ENCODE peak calls at places on chromosomes 4 and X, in ten cellular contexts. One of them, this sample, is unnamed.

GRCh38 chr4:41145571-41146078 is 68.7 kb downstream of the APBB2 start:
- DNase-seq in spleen: no peak
- DNase-seq in suprapubic skin: no peak
- DNase-seq in left ventricle myocardium inferior: no peak
- DNase-seq in stomach: no peak
- DNase-seq in breast epithelium: no peak
- DNase-seq in dorsolateral prefrontal cortex: no peak
- DNase-seq in body of pancreas: no peak
- DNase-seq in GM12865: peak; percentile 68
- DNase-seq in ovary: no peak
- DNase-seq in this sample: peak; percentile 55

GRCh38 chr4:95267081-95267480 is 281.7 kb downstream of the UNC5C start:
- DNase-seq in spleen: no peak
- DNase-seq in dorsolateral prefrontal cortex: no peak
- DNase-seq in stomach: no peak
- DNase-seq in suprapubic skin: no peak
- DNase-seq in GM12865: no peak
- DNase-seq in breast epithelium: no peak
- DNase-seq in ovary: no peak
- DNase-seq in left ventricle myocardium inferior: no peak
- DNase-seq in body of pancreas: no peak
- DNase-seq in this sample: no peak

GRCh38 chr4:141391771-141392170 is 171.1 kb downstream of the ZNF330 start:
- DNase-seq in body of pancreas: no peak
- DNase-seq in suprapubic skin: no peak
- DNase-seq in left ventricle myocardium inferior: no peak
- DNase-seq in ovary: no peak
- DNase-seq in GM12865: no peak
- DNase-seq in dorsolateral prefrontal cortex: no peak
- DNase-seq in spleen: no peak
- DNase-seq in stomach: no peak
- DNase-seq in breast epithelium: no peak
- DNase-seq in this sample: no peak

GRCh38 chrX:72201836-72202536 is 20.4 kb downstream of the PIN4 start:
- DNase-seq in body of pancreas: no peak
- DNase-seq in spleen: no peak
- DNase-seq in suprapubic skin: no peak
- DNase-seq in stomach: no peak
- DNase-seq in ovary: no peak
- DNase-seq in left ventricle myocardium inferior: no peak
- DNase-seq in GM12865: no peak
- DNase-seq in dorsolateral prefrontal cortex: no peak
- DNase-seq in breast epithelium: no peak
- DNase-seq in this sample: no peak

GRCh38 chrX:8272846-8273245 is 101.8 kb upstream of the VCX2 start:
- DNase-seq in ovary: no peak
- DNase-seq in suprapubic skin: no peak
- DNase-seq in breast epithelium: no peak
- DNase-seq in body of pancreas: no peak
- DNase-seq in GM12865: no peak
- DNase-seq in dorsolateral prefrontal cortex: no peak
- DNase-seq in spleen: no peak
- DNase-seq in left ventricle myocardium inferior: no peak
- DNase-seq in stomach: no peak
- DNase-seq in this sample: no peak

GRCh38 chr4:153661215-153661822 is 22.8 kb upstream of the TLR2 start:
- DNase-seq in body of pancreas: no peak
- DNase-seq in spleen: no peak
- DNase-seq in ovary: no peak
- DNase-seq in dorsolateral prefrontal cortex: no peak
- DNase-seq in stomach: no peak
- DNase-seq in left ventricle myocardium inferior: no peak
- DNase-seq in suprapubic skin: no peak
- DNase-seq in GM12865: no peak
- DNase-seq in breast epithelium: no peak
- DNase-seq in this sample: no peak

GRCh38 chr4:72744103-72744725 is 175.2 kb upstream of the ADAMTS3 start:
- DNase-seq in dorsolateral prefrontal cortex: no peak
- DNase-seq in body of pancreas: no peak
- DNase-seq in breast epithelium: no peak
- DNase-seq in spleen: no peak
- DNase-seq in suprapubic skin: no peak
- DNase-seq in GM12865: no peak
- DNase-seq in left ventricle myocardium inferior: no peak
- DNase-seq in ovary: no peak
- DNase-seq in stomach: no peak
- DNase-seq in this sample: no peak

GRCh38 chrX:120358687-120359086 is 3.2 kb upstream of the ATP1B4 start:
- DNase-seq in stomach: no peak
- DNase-seq in breast epithelium: no peak
- DNase-seq in suprapubic skin: no peak
- DNase-seq in body of pancreas: no peak
- DNase-seq in dorsolateral prefrontal cortex: no peak
- DNase-seq in spleen: no peak
- DNase-seq in left ventricle myocardium inferior: no peak
- DNase-seq in GM12865: no peak
- DNase-seq in ovary: no peak
- DNase-seq in this sample: no peak

GRCh38 chrX:108162265-108162664 is 70.7 kb downstream of the ATG4A start:
- DNase-seq in dorsolateral prefrontal cortex: no peak
- DNase-seq in suprapubic skin: no peak
- DNase-seq in body of pancreas: no peak
- DNase-seq in breast epithelium: no peak
- DNase-seq in ovary: no peak
- DNase-seq in left ventricle myocardium inferior: no peak
- DNase-seq in GM12865: no peak
- DNase-seq in stomach: no peak
- DNase-seq in spleen: no peak
- DNase-seq in this sample: no peak

GRCh38 chrX:108167211-108167872 is 75.8 kb downstream of the ATG4A start:
- DNase-seq in suprapubic skin: no peak
- DNase-seq in stomach: no peak
- DNase-seq in body of pancreas: no peak
- DNase-seq in spleen: no peak
- DNase-seq in ovary: no peak
- DNase-seq in GM12865: no peak
- DNase-seq in dorsolateral prefrontal cortex: no peak
- DNase-seq in left ventricle myocardium inferior: no peak
- DNase-seq in breast epithelium: no peak
- DNase-seq in this sample: no peak

GRCh38 chrX:108163333-108164082 is 71.9 kb downstream of the ATG4A start:
- DNase-seq in left ventricle myocardium inferior: no peak
- DNase-seq in breast epithelium: no peak
- DNase-seq in body of pancreas: no peak
- DNase-seq in spleen: no peak
- DNase-seq in ovary: no peak
- DNase-seq in suprapubic skin: no peak
- DNase-seq in GM12865: no peak
- DNase-seq in dorsolateral prefrontal cortex: no peak
- DNase-seq in stomach: no peak
- DNase-seq in this sample: no peak

GRCh38 chrX:108168961-108169740 is 77.6 kb downstream of the ATG4A start:
- DNase-seq in body of pancreas: no peak
- DNase-seq in breast epithelium: no peak
- DNase-seq in left ventricle myocardium inferior: no peak
- DNase-seq in suprapubic skin: no peak
- DNase-seq in ovary: no peak
- DNase-seq in GM12865: no peak
- DNase-seq in dorsolateral prefrontal cortex: no peak
- DNase-seq in stomach: no peak
- DNase-seq in spleen: no peak
- DNase-seq in this sample: no peak

DNA sequence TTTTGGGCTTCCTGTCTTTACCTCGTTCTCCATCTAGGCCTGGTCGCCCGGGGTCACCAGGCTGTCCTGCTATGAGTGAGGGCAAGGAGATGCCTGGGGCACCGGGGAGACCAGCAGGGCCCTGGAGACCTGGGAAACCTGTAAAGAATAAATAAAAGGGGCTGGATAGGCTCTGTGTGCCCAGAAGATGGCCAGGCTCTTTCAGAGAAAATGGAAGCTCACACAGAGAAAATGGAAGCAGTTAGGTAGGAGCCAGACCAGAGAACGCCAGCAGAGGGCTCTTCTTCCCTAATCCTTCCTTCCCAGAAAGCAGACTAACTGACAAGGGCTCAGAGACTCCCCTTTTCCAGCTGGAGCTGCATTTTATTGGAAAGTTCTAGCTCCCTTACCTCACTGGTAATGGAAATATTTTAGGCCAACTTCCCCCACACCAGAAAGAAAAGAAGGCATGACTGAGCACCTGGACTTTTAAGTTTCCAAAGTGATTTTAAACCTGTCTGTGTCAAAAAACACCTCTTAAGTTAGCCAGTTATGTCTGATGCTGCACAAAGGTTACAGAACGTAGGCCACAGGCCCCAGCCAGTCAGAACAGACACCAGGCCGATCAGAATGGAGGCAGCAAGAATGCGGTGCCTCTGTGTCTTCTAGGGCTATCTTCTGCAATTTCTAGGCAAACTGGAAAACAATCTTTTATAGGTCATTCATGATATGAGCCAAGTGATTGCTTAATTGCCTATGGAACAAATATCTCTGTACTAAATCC is 74.0 kb downstream of the ATG4A start:
- DNase-seq in GM12865: peak; percentile 0
- DNase-seq in left ventricle myocardium inferior: no peak
- DNase-seq in suprapubic skin: no peak
- DNase-seq in dorsolateral prefrontal cortex: no peak
- DNase-seq in stomach: peak; percentile 32
- DNase-seq in ovary: no peak
- DNase-seq in body of pancreas: no peak
- DNase-seq in spleen: no peak
- DNase-seq in breast epithelium: no peak
- DNase-seq in this sample: no peak
- TF ChIP-seq CTCF in GM12865: no peak
- TF ChIP-seq CTCF in left ventricle myocardium inferior: peak; percentile 36
- TF ChIP-seq CTCF in suprapubic skin: no peak
- TF ChIP-seq CTCF in dorsolateral prefrontal cortex: peak; percentile 42
- TF ChIP-seq CTCF in stomach: peak; percentile 28
- TF ChIP-seq CTCF in ovary: no peak
- TF ChIP-seq CTCF in body of pancreas: no peak
- TF ChIP-seq CTCF in spleen: no peak
- TF ChIP-seq CTCF in breast epithelium: no peak
- TF ChIP-seq CTCF in this sample: peak; percentile 48

GRCh38 chr4:15651682-15652081 is 3.5 kb downstream of the FBXL5 start:
- DNase-seq in GM12865: peak; percentile 15
- DNase-seq in breast epithelium: no peak
- DNase-seq in spleen: no peak
- DNase-seq in dorsolateral prefrontal cortex: no peak
- DNase-seq in left ventricle myocardium inferior: no peak
- DNase-seq in body of pancreas: no peak
- DNase-seq in suprapubic skin: no peak
- DNase-seq in ovary: no peak
- DNase-seq in stomach: no peak
- DNase-seq in this sample: no peak

GRCh38 chr4:15653430-15653829 is 1.7 kb downstream of the FBXL5 start:
- DNase-seq in ovary: no peak
- DNase-seq in dorsolateral prefrontal cortex: no peak
- DNase-seq in spleen: no peak
- DNase-seq in stomach: no peak
- DNase-seq in suprapubic skin: no peak
- DNase-seq in breast epithelium: no peak
- DNase-seq in GM12865: no peak
- DNase-seq in left ventricle myocardium inferior: no peak
- DNase-seq in body of pancreas: no peak
- DNase-seq in this sample: no peak

GRCh38 chr4:15653864-15654391 is 1.2 kb downstream of the FBXL5 start:
- DNase-seq in ovary: no peak
- DNase-seq in spleen: no peak
- DNase-seq in dorsolateral prefrontal cortex: no peak
- DNase-seq in left ventricle myocardium inferior: no peak
- DNase-seq in suprapubic skin: no peak
- DNase-seq in stomach: no peak
- DNase-seq in body of pancreas: no peak
- DNase-seq in GM12865: peak; percentile 69
- DNase-seq in breast epithelium: no peak
- DNase-seq in this sample: no peak

GRCh38 chr4:15649914-15650545 is 5.1 kb downstream of the FBXL5 start:
- DNase-seq in ovary: no peak
- DNase-seq in GM12865: peak; percentile 74
- DNase-seq in breast epithelium: no peak
- DNase-seq in suprapubic skin: no peak
- DNase-seq in body of pancreas: peak; percentile 33
- DNase-seq in stomach: no peak
- DNase-seq in left ventricle myocardium inferior: no peak
- DNase-seq in dorsolateral prefrontal cortex: no peak
- DNase-seq in spleen: no peak
- DNase-seq in this sample: no peak

GRCh38 chr4:15652191-15652590 is 3.0 kb downstream of the FBXL5 start:
- DNase-seq in breast epithelium: no peak
- DNase-seq in ovary: no peak
- DNase-seq in GM12865: no peak
- DNase-seq in dorsolateral prefrontal cortex: no peak
- DNase-seq in spleen: no peak
- DNase-seq in body of pancreas: no peak
- DNase-seq in stomach: no peak
- DNase-seq in left ventricle myocardium inferior: no peak
- DNase-seq in suprapubic skin: no peak
- DNase-seq in this sample: no peak
- H3K4me3 ChIP-seq in breast epithelium: peak overlapping the region; percentile 94
- H3K4me3 ChIP-seq in ovary: no peak overlapping the region
- H3K4me3 ChIP-seq in GM12865: peak overlapping the region; percentile 11
- H3K4me3 ChIP-seq in dorsolateral prefrontal cortex: peak overlapping the region; percentile 88
- H3K4me3 ChIP-seq in spleen: no peak overlapping the region
- H3K4me3 ChIP-seq in body of pancreas: no peak overlapping the region
- H3K4me3 ChIP-seq in stomach: peak overlapping the region; percentile 79
- H3K4me3 ChIP-seq in left ventricle myocardium inferior: peak overlapping the region; percentile 82
- H3K4me3 ChIP-seq in suprapubic skin: no peak overlapping the region
- H3K4me3 ChIP-seq in this sample: no peak overlapping the region

GRCh38 chr4:62531731-62532130 is 1331.6 kb downstream of the ADGRL3 start:
- DNase-seq in suprapubic skin: no peak
- DNase-seq in spleen: no peak
- DNase-seq in stomach: no peak
- DNase-seq in dorsolateral prefrontal cortex: no peak
- DNase-seq in breast epithelium: no peak
- DNase-seq in GM12865: peak; percentile 0
- DNase-seq in left ventricle myocardium inferior: no peak
- DNase-seq in body of pancreas: no peak
- DNase-seq in ovary: no peak
- DNase-seq in this sample: no peak
- TF ChIP-seq CTCF in suprapubic skin: no peak
- TF ChIP-seq CTCF in spleen: no peak
- TF ChIP-seq CTCF in stomach: no peak
- TF ChIP-seq CTCF in dorsolateral prefrontal cortex: no peak
- TF ChIP-seq CTCF in breast epithelium: no peak
- TF ChIP-seq CTCF in GM12865: no peak
- TF ChIP-seq CTCF in left ventricle myocardium inferior: no peak
- TF ChIP-seq CTCF in body of pancreas: no peak
- TF ChIP-seq CTCF in ovary: no peak
- TF ChIP-seq CTCF in this sample: no peak

GRCh38 chr4:112377127-112377635 is 80.0 kb downstream of the ALPK1 start:
- DNase-seq in breast epithelium: no peak
- DNase-seq in body of pancreas: no peak
- DNase-seq in left ventricle myocardium inferior: no peak
- DNase-seq in stomach: no peak
- DNase-seq in dorsolateral prefrontal cortex: no peak
- DNase-seq in ovary: no peak
- DNase-seq in spleen: no peak
- DNase-seq in suprapubic skin: no peak
- DNase-seq in GM12865: peak; percentile 9
- DNase-seq in this sample: no peak

GRCh38 chr4:112377701-112378620 is 80.8 kb downstream of the ALPK1 start:
- DNase-seq in ovary: no peak
- DNase-seq in suprapubic skin: no peak
- DNase-seq in stomach: no peak
- DNase-seq in left ventricle myocardium inferior: no peak
- DNase-seq in GM12865: no peak
- DNase-seq in spleen: no peak
- DNase-seq in breast epithelium: no peak
- DNase-seq in body of pancreas: no peak
- DNase-seq in dorsolateral prefrontal cortex: no peak
- DNase-seq in this sample: no peak

GRCh38 chr4:112378858-112379257 is 81.7 kb downstream of the ALPK1 start:
- DNase-seq in left ventricle myocardium inferior: no peak
- DNase-seq in stomach: no peak
- DNase-seq in breast epithelium: no peak
- DNase-seq in body of pancreas: no peak
- DNase-seq in suprapubic skin: no peak
- DNase-seq in spleen: no peak
- DNase-seq in GM12865: peak; percentile 9
- DNase-seq in dorsolateral prefrontal cortex: no peak
- DNase-seq in ovary: no peak
- DNase-seq in this sample: no peak

GRCh38 chr4:112381996-112382692 is 85.0 kb downstream of the ALPK1 start:
- DNase-seq in GM12865: no peak
- DNase-seq in breast epithelium: no peak
- DNase-seq in spleen: no peak
- DNase-seq in ovary: no peak
- DNase-seq in body of pancreas: no peak
- DNase-seq in left ventricle myocardium inferior: no peak
- DNase-seq in stomach: no peak
- DNase-seq in dorsolateral prefrontal cortex: no peak
- DNase-seq in suprapubic skin: no peak
- DNase-seq in this sample: no peak

GRCh38 chr4:112379306-112379705 is 82.1 kb downstream of the ALPK1 start:
- DNase-seq in body of pancreas: no peak
- DNase-seq in breast epithelium: no peak
- DNase-seq in suprapubic skin: no peak
- DNase-seq in ovary: no peak
- DNase-seq in stomach: no peak
- DNase-seq in spleen: no peak
- DNase-seq in GM12865: no peak
- DNase-seq in left ventricle myocardium inferior: no peak
- DNase-seq in dorsolateral prefrontal cortex: no peak
- DNase-seq in this sample: no peak
- H3K4me3 ChIP-seq in body of pancreas: no peak overlapping the region
- H3K4me3 ChIP-seq in breast epithelium: no peak overlapping the region
- H3K4me3 ChIP-seq in suprapubic skin: no peak overlapping the region
- H3K4me3 ChIP-seq in ovary: no peak overlapping the region
- H3K4me3 ChIP-seq in stomach: no peak overlapping the region
- H3K4me3 ChIP-seq in spleen: no peak overlapping the region
- H3K4me3 ChIP-seq in GM12865: no peak overlapping the region
- H3K4me3 ChIP-seq in left ventricle myocardium inferior: peak overlapping the region; percentile 29
- H3K4me3 ChIP-seq in dorsolateral prefrontal cortex: peak overlapping the region; percentile 44
- H3K4me3 ChIP-seq in this sample: no peak overlapping the region

This sample was measured in GM06990.